ENCODE peak calls at places on chromosomes 2 and 18, in ten cellular contexts. R, C, B, A, N, Z, S, T, F and U are unnamed samples.

GRCh38 chr18:58784601-58785137 is 80.0 kb upstream of the ZNF532 start:
- DNase-seq in R (no peak), C (no peak), B (no peak), A (no peak), N (no peak), Z (peak), S (no peak), T (peak), F (no peak), U (no peak)

GRCh38 chr18:65737346-65737745 is 13.5 kb upstream of the CDH7 start:
- DNase-seq in R (no peak), C (no peak), B (no peak), A (no peak), N (no peak), Z (no peak), S (no peak), T (no peak), F (no peak), U (no peak)

GRCh38 chr2:65545818-65546217 is 113.4 kb upstream of the SPRED2 start:
- DNase-seq in R (peak), C (no peak), B (no peak), A (no peak), N (peak), Z (no peak), S (no peak), T (peak), F (no peak), U (no peak)

GRCh38 chr2:64262816-64263215 is 118.6 kb upstream of the PELI1 start:
- DNase-seq in R (no peak), C (no peak), B (no peak), A (no peak), N (no peak), Z (no peak), S (no peak), T (no peak), F (no peak), U (no peak)

GRCh38 chr2:222651721-222652420 is 4.0 kb downstream of the FARSB start:
- DNase-seq in R (no peak), C (no peak), B (no peak), A (no peak), N (no peak), Z (no peak), S (no peak), T (no peak), F (no peak), U (no peak)

GRCh38 chr2:15905986-15906491 is 34.3 kb upstream of the MYCN start:
- DNase-seq in R (no peak), C (no peak), B (no peak), A (no peak), N (no peak), Z (no peak), S (no peak), T (no peak), F (no peak), U (no peak)

GRCh38 chr2:46024146-46024779 is 272.9 kb upstream of the EPAS1 start:
- DNase-seq in R (no peak), C (no peak), B (no peak), A (no peak), N (no peak), Z (no peak), S (no peak), T (no peak), F (no peak), U (no peak)

GRCh38 chr2:236715077-236715476 is 145.5 kb downstream of the ACKR3 start:
- DNase-seq in R (no peak), C (no peak), B (no peak), A (no peak), N (no peak), Z (no peak), S (no peak), T (no peak), F (no peak), U (no peak)

GRCh38 chr2:69375494-69376353 is 11.3 kb downstream of the GFPT1 start:
- DNase-seq in R (no peak), C (no peak), B (no peak), A (no peak), N (no peak), Z (no peak), S (no peak), T (peak), F (no peak), U (no peak)

GRCh38 chr2:39648574-39648973 is 17.1 kb upstream of the TMEM178A start:
- DNase-seq in R (no peak), C (no peak), B (no peak), A (no peak), N (no peak), Z (no peak), S (no peak), T (no peak), F (no peak), U (no peak)

GRCh38 chr2:30239308-30240161 is 8.2 kb downstream of the LBH start:
- DNase-seq in R (peak), C (peak), B (peak), A (peak), N (peak), Z (no peak), S (peak), T (peak), F (peak), U (peak)

GRCh38 chr2:96342085-96342484 is 6.5 kb downstream of the NCAPH start:
- DNase-seq in R (no peak), C (no peak), B (no peak), A (no peak), N (no peak), Z (no peak), S (peak), T (peak), F (peak), U (no peak)